ENCODE peak calls at places on chromosomes 7 and 10, in four cellular contexts. One of them, this sample, is unnamed.

GRCh38 chr7:128831178-128831993 is 1.2 kb downstream of the FLNC start:
- DNase-seq in cardiac muscle cell: peak; percentile 77
- DNase-seq in CD8-positive, alpha-beta T cell: no peak
- DNase-seq in neuronal stem cell: peak; percentile 72
- DNase-seq in this sample: peak; percentile 83

GRCh38 chr10:18010050-18010449 is 58.3 kb downstream of the SLC39A12 start:
- DNase-seq in CD8-positive, alpha-beta T cell: no peak
- DNase-seq in cardiac muscle cell: no peak
- DNase-seq in neuronal stem cell: no peak
- DNase-seq in this sample: no peak

GRCh38 chr10:15719899-15720634 is at the start of gene ITGA8:
- DNase-seq in neuronal stem cell: peak; percentile 57
- DNase-seq in CD8-positive, alpha-beta T cell: no peak
- DNase-seq in cardiac muscle cell: peak; percentile 39
- DNase-seq in this sample: peak; percentile 66

GRCh38 chr10:19815478-19816419 is 483 bp upstream of the PLXDC2 start:
- DNase-seq in neuronal stem cell: peak; percentile 76
- DNase-seq in CD8-positive, alpha-beta T cell: no peak
- DNase-seq in cardiac muscle cell: peak; percentile 95
- DNase-seq in this sample: peak; percentile 86

GRCh38 chr7:69596723-69597277 is 1.5 kb upstream of the AUTS2 start:
- DNase-seq in neuronal stem cell: no peak
- DNase-seq in CD8-positive, alpha-beta T cell: no peak
- DNase-seq in cardiac muscle cell: no peak
- DNase-seq in this sample: no peak

GRCh38 chr7:154699421-154699820 is 303.5 kb downstream of the PAXIP1 start:
- DNase-seq in CD8-positive, alpha-beta T cell: no peak
- DNase-seq in cardiac muscle cell: no peak
- DNase-seq in neuronal stem cell: no peak
- DNase-seq in this sample: no peak

GRCh38 chr7:19713676-19714075 is 4.8 kb upstream of the POLR1F start:
- DNase-seq in CD8-positive, alpha-beta T cell: peak; percentile 4
- DNase-seq in neuronal stem cell: peak; percentile 23
- DNase-seq in cardiac muscle cell: peak; percentile 62
- DNase-seq in this sample: no peak

GRCh38 chr10:20944789-20945502 is 47.8 kb upstream of the NEBL start:
- DNase-seq in neuronal stem cell: no peak
- DNase-seq in cardiac muscle cell: no peak
- DNase-seq in CD8-positive, alpha-beta T cell: no peak
- DNase-seq in this sample: no peak

GRCh38 chr7:102444961-102445673 is 11.7 kb downstream of the ORAI2 start:
- DNase-seq in CD8-positive, alpha-beta T cell: no peak
- DNase-seq in cardiac muscle cell: no peak
- DNase-seq in neuronal stem cell: no peak
- DNase-seq in this sample: no peak

GRCh38 chr7:127718325-127718724 is 66.3 kb downstream of the SND1 start:
- DNase-seq in neuronal stem cell: no peak
- DNase-seq in CD8-positive, alpha-beta T cell: no peak
- DNase-seq in cardiac muscle cell: no peak
- DNase-seq in this sample: no peak

GRCh38 chr7:90474284-90475210 is 5.1 kb downstream of the PTTG1IP2 start:
- DNase-seq in CD8-positive, alpha-beta T cell: no peak
- DNase-seq in neuronal stem cell: no peak
- DNase-seq in cardiac muscle cell: peak; percentile 91
- DNase-seq in this sample: no peak

DNA sequence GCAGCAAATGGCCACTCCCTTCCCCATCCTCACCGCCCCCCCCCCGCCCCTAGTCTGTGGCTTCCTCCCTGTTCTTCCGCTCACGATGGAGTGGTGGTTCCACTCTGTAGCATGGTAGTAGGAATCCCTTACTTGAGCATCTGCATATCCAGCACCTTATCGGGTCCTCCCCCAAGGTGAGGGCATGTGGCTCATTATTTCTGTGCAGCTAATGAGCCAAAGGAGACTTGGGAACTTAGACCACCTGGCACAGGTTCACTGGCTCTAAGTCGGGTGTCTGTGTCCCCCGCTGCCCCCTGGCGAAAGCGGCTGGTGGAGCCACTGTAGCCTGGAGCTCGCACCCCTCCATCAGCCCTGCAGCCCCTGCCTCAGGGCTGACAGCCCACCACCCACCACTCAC is 22.8 kb upstream of the GPR26 start:
- DNase-seq in CD8-positive, alpha-beta T cell: no peak
- DNase-seq in neuronal stem cell: no peak
- DNase-seq in cardiac muscle cell: no peak
- DNase-seq in this sample: no peak
- H3K27ac ChIP-seq in CD8-positive, alpha-beta T cell: no peak overlapping the region
- H3K27ac ChIP-seq in neuronal stem cell: no peak overlapping the region
- H3K27ac ChIP-seq in cardiac muscle cell: no peak overlapping the region
- H3K27ac ChIP-seq in this sample: no peak overlapping the region

GRCh38 chr7:122299935-122300606 is 4.5 kb downstream of the FEZF1 start:
- DNase-seq in neuronal stem cell: peak; percentile 54
- DNase-seq in CD8-positive, alpha-beta T cell: no peak
- DNase-seq in cardiac muscle cell: no peak
- DNase-seq in this sample: no peak
- H3K27me3 ChIP-seq in neuronal stem cell: peaks cover 99% of the 10 kb centered on the region
- H3K27me3 ChIP-seq in CD8-positive, alpha-beta T cell: peaks cover 3% of the 10 kb centered on the region
- H3K27me3 ChIP-seq in cardiac muscle cell: peaks cover 100% of the 10 kb centered on the region
- H3K27me3 ChIP-seq in this sample: peaks cover 72% of the 10 kb centered on the region

GRCh38 chr10:132018446-132018845 is 36.7 kb upstream of the BNIP3 start:
- DNase-seq in neuronal stem cell: no peak
- DNase-seq in CD8-positive, alpha-beta T cell: no peak
- DNase-seq in cardiac muscle cell: no peak
- DNase-seq in this sample: no peak

GRCh38 chr10:132021046-132021445 is 39.3 kb upstream of the BNIP3 start:
- DNase-seq in CD8-positive, alpha-beta T cell: no peak
- DNase-seq in neuronal stem cell: no peak
- DNase-seq in cardiac muscle cell: no peak
- DNase-seq in this sample: no peak

GRCh38 chr10:132021504-132022143 is 39.9 kb upstream of the BNIP3 start:
- DNase-seq in cardiac muscle cell: no peak
- DNase-seq in CD8-positive, alpha-beta T cell: no peak
- DNase-seq in neuronal stem cell: no peak
- DNase-seq in this sample: no peak

GRCh38 chr10:132020456-132020855 is 38.7 kb upstream of the BNIP3 start:
- DNase-seq in CD8-positive, alpha-beta T cell: no peak
- DNase-seq in neuronal stem cell: no peak
- DNase-seq in cardiac muscle cell: no peak
- DNase-seq in this sample: no peak

DNA sequence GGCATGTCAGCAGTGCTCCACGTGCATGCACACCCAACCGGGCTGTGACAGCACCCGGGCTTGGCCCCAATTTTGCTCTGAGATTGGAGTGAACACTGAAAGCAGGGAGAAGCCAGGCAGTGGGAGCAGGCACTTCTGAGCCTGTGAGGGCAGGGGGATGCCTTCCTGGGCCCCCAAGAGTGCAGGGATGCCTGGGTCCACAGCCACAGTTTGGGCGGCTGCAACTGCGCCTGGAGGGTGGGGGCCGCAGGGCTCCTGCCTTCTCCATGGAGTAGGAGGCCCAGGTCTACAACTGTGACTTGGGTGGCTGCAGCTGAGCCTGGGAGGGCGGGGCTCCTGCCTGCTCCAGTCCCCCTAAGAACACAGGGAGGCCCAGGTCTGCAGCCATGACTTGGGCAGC is 37.6 kb upstream of the BNIP3 start:
- DNase-seq in neuronal stem cell: no peak
- DNase-seq in CD8-positive, alpha-beta T cell: no peak
- DNase-seq in cardiac muscle cell: no peak
- DNase-seq in this sample: no peak
- H3K27ac ChIP-seq in neuronal stem cell: no peak overlapping the region
- H3K27ac ChIP-seq in CD8-positive, alpha-beta T cell: no peak overlapping the region
- H3K27ac ChIP-seq in cardiac muscle cell: no peak overlapping the region
- H3K27ac ChIP-seq in this sample: no peak overlapping the region

DNA sequence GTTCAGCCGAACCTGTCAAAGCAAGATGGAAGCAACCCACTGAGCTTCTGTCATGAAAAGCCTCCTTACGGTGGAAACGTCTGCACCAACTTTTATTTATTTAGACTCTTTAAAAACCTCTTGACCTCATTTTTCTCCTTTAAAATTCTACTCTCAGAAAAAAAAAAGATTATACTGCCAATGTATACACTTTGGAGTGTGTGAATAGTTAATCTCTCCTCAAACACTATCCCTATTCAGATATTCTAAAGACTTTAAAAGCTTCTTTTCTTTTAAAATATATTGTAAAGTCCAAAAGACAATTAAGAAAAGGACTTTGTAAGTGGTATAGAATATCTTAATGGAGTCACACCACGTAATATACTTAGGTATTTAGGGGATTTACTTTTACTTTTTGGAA is 335.2 kb upstream of the SEMA3D start:
- DNase-seq in cardiac muscle cell: no peak
- DNase-seq in neuronal stem cell: no peak
- DNase-seq in CD8-positive, alpha-beta T cell: no peak
- DNase-seq in this sample: no peak
- H3K27me3 ChIP-seq in cardiac muscle cell: no peaks in the 10 kb centered on the region
- H3K27me3 ChIP-seq in neuronal stem cell: no peaks in the 10 kb centered on the region
- H3K27me3 ChIP-seq in CD8-positive, alpha-beta T cell: no peaks in the 10 kb centered on the region
- H3K27me3 ChIP-seq in this sample: no peaks in the 10 kb centered on the region

GRCh38 chr7:73397521-73397934 is 36.0 kb upstream of the FZD9 start:
- DNase-seq in neuronal stem cell: peak; percentile 45
- DNase-seq in cardiac muscle cell: peak; percentile 13
- DNase-seq in CD8-positive, alpha-beta T cell: no peak
- DNase-seq in this sample: no peak

GRCh38 chr7:73391396-73391795 is 42.2 kb upstream of the FZD9 start:
- DNase-seq in CD8-positive, alpha-beta T cell: no peak
- DNase-seq in neuronal stem cell: no peak
- DNase-seq in cardiac muscle cell: no peak
- DNase-seq in this sample: no peak

GRCh38 chr7:73395538-73396503 is 37.8 kb upstream of the FZD9 start:
- DNase-seq in cardiac muscle cell: no peak
- DNase-seq in neuronal stem cell: no peak
- DNase-seq in CD8-positive, alpha-beta T cell: no peak
- DNase-seq in this sample: no peak

GRCh38 chr7:73397936-73398335 is 35.6 kb upstream of the FZD9 start:
- DNase-seq in CD8-positive, alpha-beta T cell: no peak
- DNase-seq in cardiac muscle cell: no peak
- DNase-seq in neuronal stem cell: peak; percentile 9
- DNase-seq in this sample: no peak

DNA sequence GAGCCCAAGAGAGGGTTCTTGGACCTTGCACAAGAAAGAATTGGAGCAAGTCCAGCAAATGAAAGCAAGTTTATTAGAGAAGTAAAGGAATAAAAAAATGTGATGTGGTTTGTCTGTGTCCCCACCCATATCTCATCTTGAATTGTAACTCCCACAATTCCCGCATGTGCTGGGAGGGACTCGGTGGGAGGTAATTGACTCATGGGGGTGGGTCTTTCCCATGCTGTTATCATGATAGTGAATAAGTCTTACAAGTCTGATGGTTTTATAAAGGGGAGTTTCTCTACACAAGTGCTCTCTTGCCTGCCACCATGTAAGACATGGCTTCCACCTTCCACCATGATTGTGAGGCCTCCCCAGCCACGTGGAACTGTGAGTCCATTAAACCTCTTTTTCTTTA is 39.2 kb upstream of the FZD9 start:
- DNase-seq in CD8-positive, alpha-beta T cell: no peak
- DNase-seq in neuronal stem cell: no peak
- DNase-seq in cardiac muscle cell: peak; percentile 33
- DNase-seq in this sample: no peak
- H3K27ac ChIP-seq in CD8-positive, alpha-beta T cell: no peak overlapping the region
- H3K27ac ChIP-seq in neuronal stem cell: no peak overlapping the region
- H3K27ac ChIP-seq in cardiac muscle cell: no peak overlapping the region
- H3K27ac ChIP-seq in this sample: no peak overlapping the region

GRCh38 chr7:156402255-156402654 is 238.3 kb upstream of the RNF32 start:
- DNase-seq in CD8-positive, alpha-beta T cell: no peak
- DNase-seq in neuronal stem cell: no peak
- DNase-seq in cardiac muscle cell: no peak
- DNase-seq in this sample: no peak
- H3K27me3 ChIP-seq in CD8-positive, alpha-beta T cell: no peaks in the 10 kb centered on the region
- H3K27me3 ChIP-seq in neuronal stem cell: no peaks in the 10 kb centered on the region
- H3K27me3 ChIP-seq in cardiac muscle cell: no peaks in the 10 kb centered on the region
- H3K27me3 ChIP-seq in this sample: no peaks in the 10 kb centered on the region

GRCh38 chr7:1459930-1460756 is 873 bp upstream of the MICALL2 start:
- DNase-seq in cardiac muscle cell: peak; percentile 16
- DNase-seq in neuronal stem cell: no peak
- DNase-seq in CD8-positive, alpha-beta T cell: no peak
- DNase-seq in this sample: no peak
- H3K27ac ChIP-seq in cardiac muscle cell: no peak overlapping the region
- H3K27ac ChIP-seq in neuronal stem cell: no peak overlapping the region
- H3K27ac ChIP-seq in CD8-positive, alpha-beta T cell: no peak overlapping the region
- H3K27ac ChIP-seq in this sample: peak overlapping the region; percentile 53

DNA sequence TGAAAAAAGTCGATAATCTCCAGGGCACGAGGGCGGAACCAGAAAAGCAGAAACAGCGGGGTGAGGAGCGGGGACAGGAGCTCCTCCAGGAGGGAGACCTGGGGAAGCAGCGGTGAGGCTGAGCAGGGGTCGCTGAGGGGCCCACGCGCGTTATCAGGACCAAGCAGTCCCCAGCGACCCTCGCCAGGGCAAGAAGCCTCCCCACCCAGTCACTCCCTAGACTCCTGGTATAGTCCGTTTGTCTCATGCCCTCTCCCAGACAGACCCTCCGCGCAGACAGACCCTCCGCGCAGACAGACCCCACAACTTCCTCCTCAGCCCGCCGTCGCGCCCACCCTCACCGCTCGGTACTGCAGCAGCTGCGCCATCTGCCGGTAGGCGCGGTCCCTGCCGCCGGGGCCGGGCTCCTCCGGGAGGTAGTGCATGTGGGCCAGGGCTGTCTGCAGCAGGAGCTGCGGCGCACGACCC is 6.3 kb downstream of the ATG9B start:
- DNase-seq in CD8-positive, alpha-beta T cell: peak; percentile 70
- DNase-seq in neuronal stem cell: peak; percentile 79
- DNase-seq in cardiac muscle cell: peak; percentile 57
- DNase-seq in this sample: peak; percentile 72
- H3K27me3 ChIP-seq in CD8-positive, alpha-beta T cell: no peaks in the 10 kb centered on the region
- H3K27me3 ChIP-seq in neuronal stem cell: no peaks in the 10 kb centered on the region
- H3K27me3 ChIP-seq in cardiac muscle cell: peaks cover 10% of the 10 kb centered on the region
- H3K27me3 ChIP-seq in this sample: peaks cover 18% of the 10 kb centered on the region

DNA sequence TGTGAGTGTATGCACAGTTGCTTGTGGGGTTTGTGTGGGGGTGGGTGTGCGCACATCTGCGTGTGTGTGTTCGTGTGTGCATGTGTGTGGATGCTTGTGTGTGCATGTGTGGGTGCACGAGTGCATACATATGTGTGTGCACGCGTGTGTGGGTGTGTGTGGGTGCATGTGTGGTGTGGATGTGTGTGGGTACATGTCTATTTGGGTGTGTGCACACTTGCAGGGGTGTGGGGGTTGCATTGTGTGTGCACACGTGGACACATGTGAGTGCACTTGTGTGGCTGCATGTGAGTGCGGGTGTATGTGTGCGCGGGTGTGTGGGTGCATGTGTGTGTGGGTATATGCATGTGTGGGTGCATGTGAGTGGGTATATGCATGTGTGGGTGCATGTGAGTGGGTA is 73.7 kb downstream of the NKX6-2 start:
- DNase-seq in CD8-positive, alpha-beta T cell: no peak
- DNase-seq in cardiac muscle cell: no peak
- DNase-seq in neuronal stem cell: no peak
- DNase-seq in this sample: peak; percentile 27
- H3K27ac ChIP-seq in CD8-positive, alpha-beta T cell: no peak overlapping the region
- H3K27ac ChIP-seq in cardiac muscle cell: no peak overlapping the region
- H3K27ac ChIP-seq in neuronal stem cell: no peak overlapping the region
- H3K27ac ChIP-seq in this sample: no peak overlapping the region